ENCODE peak calls at places on chromosomes 5 and 9, in four cellular contexts. One of them, this sample, is unnamed.

GRCh38 chr9:108994695-108995094 is 18.6 kb downstream of the CTNNAL1 start:
- DNase-seq in H1: no peak
- DNase-seq in GM12878: no peak
- DNase-seq in HepG2: no peak
- DNase-seq in this sample: no peak

GRCh38 chr9:121721770-121722169 is 70.3 kb downstream of the DAB2IP start:
- DNase-seq in H1: no peak
- DNase-seq in GM12878: no peak
- DNase-seq in HepG2: no peak
- DNase-seq in this sample: no peak

GRCh38 chr5:177023247-177023703 is 779 bp downstream of the ZNF346 start:
- DNase-seq in H1: no peak
- DNase-seq in GM12878: no peak
- DNase-seq in HepG2: peak
- DNase-seq in this sample: peak

GRCh38 chr5:153516503-153516902 is 26.0 kb downstream of the GRIA1 start:
- DNase-seq in H1: no peak
- DNase-seq in GM12878: no peak
- DNase-seq in HepG2: no peak
- DNase-seq in this sample: no peak

GRCh38 chr5:90113108-90113507 is 296.4 kb downstream of the CETN3 start:
- DNase-seq in H1: no peak
- DNase-seq in GM12878: no peak
- DNase-seq in HepG2: no peak
- DNase-seq in this sample: no peak

GRCh38 chr5:148711843-148712454 is 57.6 kb upstream of the HTR4 start:
- DNase-seq in H1: no peak
- DNase-seq in GM12878: no peak
- DNase-seq in HepG2: no peak
- DNase-seq in this sample: no peak

GRCh38 chr5:31408814-31409213 is 123.1 kb downstream of the DROSHA start:
- DNase-seq in H1: no peak
- DNase-seq in GM12878: no peak
- DNase-seq in HepG2: no peak
- DNase-seq in this sample: peak

GRCh38 chr5:180290568-180291233 is 1.2 kb downstream of the MAPK9 start:
- DNase-seq in H1: no peak
- DNase-seq in GM12878: no peak
- DNase-seq in HepG2: no peak
- DNase-seq in this sample: no peak

GRCh38 chr9:82132024-82132423 is 143.5 kb downstream of the SPATA31D1 start:
- DNase-seq in H1: no peak
- DNase-seq in GM12878: no peak
- DNase-seq in HepG2: no peak
- DNase-seq in this sample: no peak

GRCh38 chr9:35112257-35113020 is 3.2 kb downstream of the ATOSB start:
- DNase-seq in H1: no peak
- DNase-seq in GM12878: no peak
- DNase-seq in HepG2: no peak
- DNase-seq in this sample: peak

GRCh38 chr5:158777647-158778368 is 321.9 kb downstream of the EBF1 start:
- DNase-seq in H1: no peak
- DNase-seq in GM12878: no peak
- DNase-seq in HepG2: no peak
- DNase-seq in this sample: no peak

GRCh38 chr5:166772770-166773169 is 1518.7 kb upstream of the WWC1 start:
- DNase-seq in H1: no peak
- DNase-seq in GM12878: no peak
- DNase-seq in HepG2: no peak
- DNase-seq in this sample: no peak

GRCh38 chr9:16039988-16040761 is 487.3 kb downstream of the CCDC171 start:
- DNase-seq in H1: no peak
- DNase-seq in GM12878: no peak
- DNase-seq in HepG2: peak
- DNase-seq in this sample: no peak

GRCh38 chr5:1685076-1685475 is 114.6 kb downstream of the MRPL36 start:
- DNase-seq in H1: no peak
- DNase-seq in GM12878: no peak
- DNase-seq in HepG2: no peak
- DNase-seq in this sample: no peak

GRCh38 chr5:112535339-112535738 is 116.3 kb upstream of the EPB41L4A start:
- DNase-seq in H1: no peak
- DNase-seq in GM12878: no peak
- DNase-seq in HepG2: no peak
- DNase-seq in this sample: no peak

GRCh38 chr9:114276908-114277821 is 45.7 kb upstream of the ORM1 start:
- DNase-seq in H1: no peak
- DNase-seq in GM12878: no peak
- DNase-seq in HepG2: no peak
- DNase-seq in this sample: no peak

GRCh38 chr9:135926402-135927194 is 19.3 kb upstream of the CAMSAP1 start:
- DNase-seq in H1: no peak
- DNase-seq in GM12878: no peak
- DNase-seq in HepG2: no peak
- DNase-seq in this sample: no peak

GRCh38 chr5:31614147-31615030 is 24.5 kb upstream of the PDZD2 start:
- DNase-seq in H1: no peak
- DNase-seq in GM12878: no peak
- DNase-seq in HepG2: no peak
- DNase-seq in this sample: no peak

GRCh38 chr5:173568703-173569102 is 47.7 kb downstream of the BOD1 start:
- DNase-seq in H1: no peak
- DNase-seq in GM12878: no peak
- DNase-seq in HepG2: no peak
- DNase-seq in this sample: no peak

GRCh38 chr9:104903609-104904008 is 24.3 kb downstream of the ABCA1 start:
- DNase-seq in H1: no peak
- DNase-seq in GM12878: no peak
- DNase-seq in HepG2: peak
- DNase-seq in this sample: no peak

GRCh38 chr5:80837679-80838078 is 122.5 kb upstream of the RASGRF2 start:
- DNase-seq in H1: no peak
- DNase-seq in GM12878: peak
- DNase-seq in HepG2: no peak
- DNase-seq in this sample: no peak

GRCh38 chr5:88727705-88728313 is 155.2 kb downstream of the MEF2C start:
- DNase-seq in H1: no peak
- DNase-seq in GM12878: no peak
- DNase-seq in HepG2: no peak
- DNase-seq in this sample: peak

GRCh38 chr9:92654481-92655301 is 15.2 kb downstream of the IPPK start:
- DNase-seq in H1: no peak
- DNase-seq in GM12878: no peak
- DNase-seq in HepG2: no peak
- DNase-seq in this sample: no peak

GRCh38 chr9:106621299-106621920 is 241.6 kb upstream of the ZNF462 start:
- DNase-seq in H1: peak
- DNase-seq in GM12878: no peak
- DNase-seq in HepG2: no peak
- DNase-seq in this sample: no peak

GRCh38 chr5:149961186-149961685 is 678 bp downstream of the SLC26A2 start:
- DNase-seq in H1: no peak
- DNase-seq in GM12878: no peak
- DNase-seq in HepG2: no peak
- DNase-seq in this sample: no peak

GRCh38 chr9:25481377-25481776 is 196.9 kb downstream of the TUSC1 start:
- DNase-seq in H1: no peak
- DNase-seq in GM12878: no peak
- DNase-seq in HepG2: no peak
- DNase-seq in this sample: no peak

GRCh38 chr5:166845044-166845443 is 1446.4 kb upstream of the WWC1 start:
- DNase-seq in H1: no peak
- DNase-seq in GM12878: no peak
- DNase-seq in HepG2: no peak
- DNase-seq in this sample: peak

GRCh38 chr9:129989740-129990139 is 53.2 kb downstream of the FNBP1 start:
- DNase-seq in H1: no peak
- DNase-seq in GM12878: no peak
- DNase-seq in HepG2: no peak
- DNase-seq in this sample: no peak

GRCh38 chr5:59685806-59686205 is 207.7 kb downstream of the PDE4D start:
- DNase-seq in H1: no peak
- DNase-seq in GM12878: no peak
- DNase-seq in HepG2: no peak
- DNase-seq in this sample: no peak

GRCh38 chr5:72633649-72634048 is 126.4 kb upstream of the ZNF366 start:
- DNase-seq in H1: no peak
- DNase-seq in GM12878: no peak
- DNase-seq in HepG2: no peak
- DNase-seq in this sample: no peak

GRCh38 chr9:88535226-88535931 is 401 bp downstream of the NXNL2 start:
- DNase-seq in H1: no peak
- DNase-seq in GM12878: no peak
- DNase-seq in HepG2: no peak
- DNase-seq in this sample: no peak

GRCh38 chr5:30871191-30871590 is 322.3 kb upstream of the CDH6 start:
- DNase-seq in H1: no peak
- DNase-seq in GM12878: no peak
- DNase-seq in HepG2: no peak
- DNase-seq in this sample: no peak

GRCh38 chr9:129362287-129363098 is 184.4 kb upstream of the IER5L start:
- DNase-seq in H1: no peak
- DNase-seq in GM12878: no peak
- DNase-seq in HepG2: no peak
- DNase-seq in this sample: no peak

GRCh38 chr9:111752455-111752854 is 42.3 kb downstream of the SHOC1 start:
- DNase-seq in H1: no peak
- DNase-seq in GM12878: no peak
- DNase-seq in HepG2: no peak
- DNase-seq in this sample: no peak

GRCh38 chr5:6328173-6328572 is 50.2 kb downstream of the MED10 start:
- DNase-seq in H1: peak
- DNase-seq in GM12878: no peak
- DNase-seq in HepG2: peak
- DNase-seq in this sample: peak

GRCh38 chr5:175887463-175887862 is 16.1 kb downstream of the CPLX2 start:
- DNase-seq in H1: no peak
- DNase-seq in GM12878: no peak
- DNase-seq in HepG2: no peak
- DNase-seq in this sample: no peak

GRCh38 chr9:120946259-120946658 is 19.7 kb upstream of the TRAF1 start:
- DNase-seq in H1: no peak
- DNase-seq in GM12878: no peak
- DNase-seq in HepG2: no peak
- DNase-seq in this sample: no peak

GRCh38 chr9:36832232-36832795 is 201.8 kb downstream of the PAX5 start:
- DNase-seq in H1: no peak
- DNase-seq in GM12878: no peak
- DNase-seq in HepG2: no peak
- DNase-seq in this sample: no peak
- TF ChIP-seq CBX5 in H1: no peak
- TF ChIP-seq CBX5 in GM12878: no peak
- TF ChIP-seq CBX5 in HepG2: no peak
- TF ChIP-seq CBX5 in this sample: no peak

GRCh38 chr9:137255448-137256114 is 454 bp downstream of the NELFB start:
- DNase-seq in H1: no peak
- DNase-seq in GM12878: no peak
- DNase-seq in HepG2: peak
- DNase-seq in this sample: peak
- TF ChIP-seq CBX5 in H1: no peak
- TF ChIP-seq CBX5 in GM12878: no peak
- TF ChIP-seq CBX5 in HepG2: no peak
- TF ChIP-seq CBX5 in this sample: no peak

GRCh38 chr9:14373319-14373632 is 59.3 kb upstream of the NFIB start:
- DNase-seq in H1: no peak
- DNase-seq in GM12878: no peak
- DNase-seq in HepG2: no peak
- DNase-seq in this sample: no peak

GRCh38 chr9:14369011-14369410 is 55.1 kb upstream of the NFIB start:
- DNase-seq in H1: no peak
- DNase-seq in GM12878: no peak
- DNase-seq in HepG2: peak
- DNase-seq in this sample: no peak

GRCh38 chr9:14379280-14379679 is 65.3 kb upstream of the NFIB start:
- DNase-seq in H1: no peak
- DNase-seq in GM12878: no peak
- DNase-seq in HepG2: no peak
- DNase-seq in this sample: no peak

GRCh38 chr9:14372437-14373318 is 58.7 kb upstream of the NFIB start:
- DNase-seq in H1: peak
- DNase-seq in GM12878: no peak
- DNase-seq in HepG2: peak
- DNase-seq in this sample: peak

DNA sequence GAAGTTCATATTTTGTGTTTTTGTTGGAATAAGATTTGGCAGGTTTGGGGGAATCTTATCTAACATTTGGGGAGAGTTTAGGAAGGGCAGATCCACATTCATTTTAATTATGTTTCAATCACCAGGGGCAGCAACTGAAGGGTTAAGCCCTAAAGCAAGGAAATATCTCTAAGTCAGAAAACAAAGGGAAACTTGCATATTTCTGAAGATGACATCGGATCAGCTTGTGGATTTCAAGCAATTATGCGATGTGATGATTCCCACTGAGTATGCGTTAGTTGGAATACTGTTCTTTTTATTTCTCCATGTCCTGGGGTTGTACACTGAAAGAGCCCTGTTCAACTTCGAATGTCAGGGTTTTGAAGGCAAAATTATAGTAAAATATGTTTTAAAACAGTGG is 59.8 kb upstream of the NFIB start:
- DNase-seq in H1: no peak
- DNase-seq in GM12878: no peak
- DNase-seq in HepG2: no peak
- DNase-seq in this sample: no peak
- TF ChIP-seq CBX5 in H1: no peak
- TF ChIP-seq CBX5 in GM12878: no peak
- TF ChIP-seq CBX5 in HepG2: no peak
- TF ChIP-seq CBX5 in this sample: no peak

GRCh38 chr5:61311836-61312808 is 19.9 kb upstream of the ZSWIM6 start:
- DNase-seq in H1: no peak
- DNase-seq in GM12878: no peak
- DNase-seq in HepG2: no peak
- DNase-seq in this sample: no peak
- TF ChIP-seq CBX5 in H1: no peak
- TF ChIP-seq CBX5 in GM12878: no peak
- TF ChIP-seq CBX5 in HepG2: no peak
- TF ChIP-seq CBX5 in this sample: no peak

This sample was measured in K562.